ENCODE peak calls at places on chromosomes 7 and 10, in ten cellular contexts. A is MCF 10A; F is effector CD4-positive, alpha-beta T cell; I is T-helper 17 cell; Y is fibroblast of pulmonary artery; N is WTC11; B is activated naive CD8-positive, alpha-beta T cell treated with anti-CD3 and anti-CD28 coated beads, Interleukin-2, amount 50 U/mL, for 24 hours; L is stimulated activated CD8-positive, alpha-beta memory T cell treated with anti-CD3 and anti-CD28 coated beads, Interleukin-7, amount 100 ng/mL, for 4 hours; T is SK-MEL-5; J is ELF-1. C is an unnamed sample.

GRCh38 chr7:25495905-25496304 is 267.6 kb upstream of the NPVF start:
- DNase-seq in A (no peak), I (no peak), B (no peak), N (no peak), Y (no peak), F (no peak), T (no peak), J (no peak), L (no peak), C (no peak)

GRCh38 chr7:140403878-140404564 is at the start of gene RAB19:
- DNase-seq in T (no peak), N (peak; percentile 82), J (peak; percentile 90), B (peak; percentile 36), L (peak; percentile 12), I (peak; percentile 14), A (peak; percentile 41), Y (no peak), F (peak; percentile 26), C (no peak)

GRCh38 chr10:34918896-34919295 is 103.8 kb upstream of the PARD3 start:
- DNase-seq in T (no peak), N (no peak), J (peak; percentile 36), L (no peak), A (no peak), I (no peak), F (no peak), B (no peak), Y (no peak), C (no peak)

GRCh38 chr7:44087914-44088838 is 5.8 kb upstream of the POLM start:
- DNase-seq in F (no peak), I (no peak), L (no peak), B (no peak), T (peak; percentile 37), A (peak; percentile 57), Y (peak; percentile 75), N (no peak), J (no peak), C (peak; percentile 82)

GRCh38 chr7:94367940-94368339 is 26.8 kb upstream of the COL1A2 start:
- DNase-seq in J (no peak), A (peak; percentile 34), B (no peak), F (no peak), I (no peak), L (no peak), N (no peak), T (no peak), Y (peak; percentile 62), C (peak; percentile 16)

GRCh38 chr10:62323751-62324150 is 50.4 kb upstream of the ZNF365 start:
- DNase-seq in N (no peak), J (no peak), I (no peak), Y (peak; percentile 4), T (no peak), A (no peak), F (no peak), L (no peak), B (no peak), C (peak; percentile 36)

GRCh38 chr10:100872034-100872791 is 40.5 kb upstream of the SLF2 start:
- DNase-seq in B (peak; percentile 81), I (no peak), N (peak; percentile 86), Y (peak; percentile 38), T (peak; percentile 62), L (no peak), J (peak; percentile 87), F (peak; percentile 16), A (peak; percentile 65), C (no peak)

GRCh38 chr10:112261281-112261822 is 21.8 kb upstream of the TECTB start:
- DNase-seq in I (no peak), Y (peak; percentile 2), T (no peak), J (no peak), B (no peak), N (no peak), F (no peak), A (no peak), L (no peak), C (no peak)

GRCh38 chr7:51022821-51023220 is 240.1 kb upstream of the GRB10 start:
- DNase-seq in L (no peak), A (no peak), F (no peak), N (no peak), J (no peak), I (no peak), T (no peak), B (no peak), Y (no peak), C (no peak)

GRCh38 chr10:69061305-69062161 is 26.4 kb upstream of the SRGN start:
- DNase-seq in J (peak; percentile 67), L (no peak), T (no peak), N (no peak), B (no peak), Y (peak; percentile 100), A (peak; percentile 95), I (no peak), F (peak; percentile 14), C (peak; percentile 97)

GRCh38 chr7:88516424-88516823 is 209.7 kb upstream of the STEAP4 start:
- DNase-seq in T (no peak), J (no peak), I (no peak), N (no peak), B (no peak), L (no peak), A (no peak), F (no peak), Y (no peak), C (no peak)

GRCh38 chr10:117272195-117273076 is 31.5 kb downstream of the SLC18A2 start:
- DNase-seq in A (no peak), Y (no peak), T (no peak), L (no peak), J (no peak), N (no peak), B (no peak), F (no peak), I (no peak), C (no peak)

GRCh38 chr7:45892407-45893035 is 4.2 kb downstream of the IGFBP1 start:
- DNase-seq in B (no peak), J (no peak), N (no peak), A (no peak), F (no peak), L (no peak), I (no peak), T (no peak), Y (no peak), C (no peak)

GRCh38 chr10:88672041-88672440 is 7.8 kb downstream of the LIPF start:
- DNase-seq in L (no peak), Y (peak; percentile 32), A (no peak), I (no peak), F (no peak), T (no peak), J (no peak), B (no peak), N (no peak), C (no peak)

GRCh38 chr7:20331912-20332317 is 1.2 kb downstream of the ITGB8 start:
- DNase-seq in A (peak; percentile 46), B (no peak), L (no peak), T (no peak), F (no peak), Y (no peak), N (no peak), J (peak; percentile 60), I (no peak), C (no peak)